ENCODE peak calls at places on chromosomes 6 and 20, in five cellular contexts. L is stomach, F is fibroblast of lung, B is right atrium auricular region, E is astrocyte of the cerebellum. Y is an unnamed sample.

GRCh38 chr20:33556237-33556636 is 66.3 kb downstream of the CBFA2T2 start:
- DNase-seq in L (no peak), F (no peak), E (no peak), B (no peak), Y (no peak)

GRCh38 chr20:54488442-54488841 is 13.0 kb downstream of the DOK5 start:
- DNase-seq in F (no peak), E (no peak), B (no peak), L (no peak), Y (no peak)

GRCh38 chr20:23363257-23363649 is 1.3 kb downstream of the GZF1 start:
- DNase-seq in F (no peak), L (no peak), E (no peak), B (no peak), Y (no peak)

GRCh38 chr6:121302882-121303281 is 31.4 kb downstream of the TBC1D32 start:
- DNase-seq in E (no peak), B (no peak), L (no peak), F (no peak), Y (no peak)

GRCh38 chr6:26243132-26243531 is 121.9 kb upstream of the BTN3A2 start:
- DNase-seq in F (no peak), L (no peak), B (no peak), E (no peak), Y (no peak)

GRCh38 chr6:144561455-144562043 is 276.4 kb downstream of the UTRN start:
- DNase-seq in B (no peak), F (no peak), L (no peak), E (no peak), Y (no peak)

GRCh38 chr6:105453968-105454367 is 51.1 kb upstream of the PREP start:
- DNase-seq in L (no peak), F (no peak), E (no peak), B (no peak), Y (no peak)

GRCh38 chr20:40993794-40994540 is 34.7 kb upstream of the TOP1 start:
- DNase-seq in B (no peak), L (no peak), F (no peak), E (no peak), Y (no peak)

GRCh38 chr6:131173680-131174079 is 38.4 kb downstream of the AKAP7 start:
- DNase-seq in E (peak), L (no peak), F (no peak), B (no peak), Y (no peak)

GRCh38 chr6:3607599-3607998 is 143.9 kb downstream of the PXDC1 start:
- DNase-seq in E (no peak), B (peak), L (no peak), F (no peak), Y (no peak)

GRCh38 chr6:137493218-137494038 is 766 bp downstream of the OLIG3 start:
- DNase-seq in E (no peak), L (no peak), F (no peak), B (no peak), Y (no peak)

GRCh38 chr6:129331450-129332138 is 378.4 kb downstream of the ARHGAP18 start:
- DNase-seq in L (no peak), E (peak), F (peak), B (no peak), Y (no peak)

GRCh38 chr6:123805921-123806320 is 2.3 kb downstream of the NKAIN2 start:
- DNase-seq in F (no peak), B (no peak), E (no peak), L (no peak), Y (no peak)

GRCh38 chr6:116287668-116288282 is 8.0 kb upstream of the TSPYL1 start:
- DNase-seq in B (no peak), F (peak), L (no peak), E (peak), Y (no peak)

GRCh38 chr6:13234130-13234529 is 94.2 kb downstream of the TBC1D7 start:
- DNase-seq in L (no peak), F (no peak), E (no peak), B (no peak), Y (no peak)

GRCh38 chr20:63226020-63226943 is 9.4 kb upstream of the BIRC7 start:
- DNase-seq in B (no peak), L (no peak), F (no peak), E (no peak), Y (no peak)

GRCh38 chr6:21587925-21588811 is 5.4 kb upstream of the SOX4 start:
- DNase-seq in B (no peak), F (peak), L (peak), E (no peak), Y (no peak)

GRCh38 chr6:21588812-21589811 is 4.4 kb upstream of the SOX4 start:
- DNase-seq in F (peak), L (peak), B (peak), E (peak), Y (no peak)

GRCh38 chr6:21586760-21587181 is 6.8 kb upstream of the SOX4 start:
- DNase-seq in E (no peak), L (peak), B (peak), F (no peak), Y (no peak)

GRCh38 chr6:21586300-21586699 is 7.3 kb upstream of the SOX4 start:
- DNase-seq in B (no peak), L (no peak), F (no peak), E (no peak), Y (no peak)

GRCh38 chr6:21587182-21587924 is 6.2 kb upstream of the SOX4 start:
- DNase-seq in L (peak), E (no peak), F (peak), B (peak), Y (no peak)
- TF ChIP-seq CTCF in L (no peak), E (peak), F (peak), B (no peak), Y (peak)

GRCh38 chr6:7471171-7471570 is 70.3 kb upstream of the DSP start:
- DNase-seq in E (no peak), L (no peak), B (no peak), F (no peak), Y (no peak)

GRCh38 chr6:7469696-7470095 is 71.8 kb upstream of the DSP start:
- DNase-seq in L (no peak), B (no peak), E (no peak), F (peak), Y (no peak)

GRCh38 chr6:7467007-7467897 is 74.2 kb upstream of the DSP start:
- DNase-seq in B (no peak), L (peak), E (no peak), F (no peak), Y (no peak)

GRCh38 chr6:7463785-7464184 is 74.2 kb downstream of the RIOK1 start:
- DNase-seq in F (no peak), L (no peak), E (no peak), B (no peak), Y (peak)

DNA sequence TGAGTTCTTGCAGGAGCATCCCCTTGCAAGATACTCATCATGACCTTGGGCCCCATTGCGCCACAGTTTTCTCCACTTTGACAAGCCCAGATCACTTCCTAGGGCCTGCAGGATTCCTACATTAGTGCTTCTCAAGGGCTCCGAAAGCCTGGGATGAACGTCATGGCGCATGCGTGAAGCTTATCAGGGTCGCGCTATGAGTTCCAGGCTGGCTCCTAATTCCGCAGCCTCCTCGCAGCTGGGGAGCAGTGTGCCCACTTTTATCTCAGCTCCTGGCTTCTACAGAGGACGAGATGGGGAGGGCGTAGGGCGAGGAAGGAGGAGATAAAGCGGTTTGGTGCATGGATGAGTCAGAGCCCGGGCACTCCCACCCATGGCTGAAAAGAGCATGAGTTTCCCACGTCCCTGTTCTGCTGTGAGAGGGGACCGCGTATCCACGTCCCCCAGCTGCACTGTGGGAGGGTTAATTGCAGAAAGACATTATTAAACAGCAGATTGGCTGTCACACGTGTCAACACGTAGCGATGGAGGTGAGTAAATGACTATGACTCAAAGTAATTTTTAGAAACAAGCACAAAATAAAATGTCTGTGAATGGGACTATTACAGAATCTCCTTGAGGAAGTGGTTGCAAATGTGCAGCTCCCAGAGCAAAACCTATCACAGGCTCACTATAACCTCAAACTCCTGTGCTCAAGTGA is 72.9 kb upstream of the DSP start:
- DNase-seq in F (peak), B (peak), L (no peak), E (no peak), Y (no peak)
- H3K4me3 ChIP-seq in F (peak), B (peak), L (no peak), E (no peak), Y (no peak)

DNA sequence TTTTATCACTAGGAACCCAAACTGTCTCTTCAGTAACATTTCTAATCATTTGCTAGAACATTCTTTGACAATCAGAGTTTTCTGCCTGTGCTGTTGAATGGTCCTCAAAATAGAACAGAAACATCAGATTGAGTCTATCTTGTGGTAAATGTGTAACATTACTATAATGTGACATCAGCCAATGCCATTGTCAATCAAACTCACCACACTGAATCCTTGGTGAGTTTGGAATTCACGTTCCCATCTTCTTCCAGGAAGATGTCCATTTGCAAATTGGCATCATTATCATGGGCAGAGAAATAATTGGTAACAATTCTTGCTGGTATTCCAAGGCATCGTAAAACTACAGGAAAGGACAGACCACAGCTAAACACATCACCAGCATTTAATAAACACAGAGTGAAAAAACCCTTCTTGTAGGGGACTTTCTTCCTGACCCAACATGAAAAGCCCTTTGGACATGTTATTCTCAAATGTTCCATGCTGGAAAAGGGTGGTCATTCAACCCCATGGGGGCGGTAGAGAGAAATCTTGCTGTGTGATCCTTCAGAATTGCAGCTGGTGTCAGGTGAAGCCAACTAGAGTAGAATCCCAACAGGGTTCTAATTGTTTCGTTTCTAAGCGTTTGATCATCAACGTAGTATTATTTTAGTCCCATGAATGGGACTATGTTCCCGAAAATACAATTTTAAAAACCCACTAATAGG is 98.5 kb downstream of the F13A1 start:
- DNase-seq in B (no peak), E (no peak), F (no peak), L (no peak), Y (no peak)
- TF ChIP-seq CTCF in B (no peak), E (no peak), F (no peak), L (no peak), Y (no peak)

DNA sequence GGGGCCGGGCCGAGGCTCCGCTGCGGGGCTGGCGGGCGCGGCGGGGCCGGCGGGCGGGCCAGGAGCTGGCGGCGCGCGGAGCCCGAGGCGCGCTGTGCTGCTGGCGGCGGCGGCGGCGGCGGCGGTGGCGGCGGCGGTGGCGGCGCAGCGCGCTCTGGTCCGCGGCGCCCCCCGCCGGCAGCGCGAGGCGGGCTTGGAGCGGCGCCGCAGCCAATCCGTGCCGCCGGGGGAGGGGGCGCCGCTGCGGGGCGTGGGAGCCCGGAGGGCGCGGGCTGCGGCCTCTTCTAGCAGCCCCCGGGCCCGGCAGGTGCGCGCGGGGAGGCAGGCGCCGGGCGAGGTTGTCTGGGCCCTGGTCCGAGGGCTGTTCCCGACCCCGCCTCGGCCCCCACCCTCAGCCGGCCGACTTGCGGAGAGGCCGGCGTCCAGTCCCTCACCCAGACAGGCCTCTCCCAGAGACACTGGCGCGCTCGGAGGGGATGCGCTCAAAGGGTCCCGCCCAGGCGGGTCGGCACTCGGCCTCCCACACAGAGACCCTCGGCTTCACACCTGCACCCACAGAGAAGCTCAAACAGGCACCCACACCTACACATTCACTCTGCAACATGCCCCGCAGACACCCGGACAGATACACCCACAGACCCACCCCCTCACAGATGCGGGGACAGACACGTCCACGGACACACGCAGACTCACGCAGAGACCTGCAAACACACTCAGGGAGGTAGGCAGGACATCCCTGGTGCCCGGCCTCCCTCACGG is at the start of gene RIMS4:
- DNase-seq in E (no peak), L (no peak), F (no peak), B (no peak), Y (no peak)
- H3K4me3 ChIP-seq in E (no peak), L (peak), F (no peak), B (peak), Y (no peak)

DNA sequence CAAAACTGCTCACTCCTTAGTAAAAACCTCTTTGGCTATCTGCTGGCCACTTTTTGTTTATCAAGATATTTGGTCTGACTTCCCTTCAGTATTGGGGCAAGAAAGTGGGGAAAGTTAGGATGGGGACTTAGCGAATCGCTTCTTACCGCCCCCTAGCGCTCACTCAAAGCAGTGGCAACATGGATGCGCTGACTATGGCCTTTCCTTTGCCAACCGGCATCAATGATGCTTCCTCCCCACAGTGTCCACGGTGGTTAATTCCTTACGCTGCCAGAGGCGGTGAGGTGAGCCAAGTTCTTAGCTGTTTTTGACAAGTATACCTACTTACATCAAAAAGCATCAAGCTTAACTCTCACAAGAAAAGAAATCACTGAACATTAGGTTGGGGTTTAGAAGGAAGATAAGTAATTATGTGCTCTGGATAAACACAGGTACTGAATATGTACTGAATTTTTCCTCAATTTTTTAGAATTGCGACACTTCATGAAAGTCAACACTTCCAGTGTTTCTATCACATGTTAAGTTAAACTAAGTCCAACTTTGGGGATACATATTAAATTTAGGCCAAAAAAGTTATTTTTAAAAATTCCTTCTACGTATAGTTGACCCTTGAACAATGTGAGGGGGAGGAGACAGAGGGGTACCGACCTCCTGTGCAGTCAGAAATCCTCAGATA is 86.7 kb downstream of the GMDS start:
- DNase-seq in F (peak), L (no peak), E (no peak), B (no peak), Y (peak)
- TF ChIP-seq CTCF in F (peak), L (no peak), E (peak), B (no peak), Y (peak)

GRCh38 chr6:95819939-95820338 is 195.8 kb upstream of the FUT9 start:
- DNase-seq in F (no peak), B (no peak), L (no peak), E (no peak), Y (no peak)

GRCh38 chr6:95819461-95819860 is 196.3 kb upstream of the FUT9 start:
- DNase-seq in F (no peak), B (no peak), E (no peak), L (no peak), Y (no peak)

GRCh38 chr6:95815389-95816056 is 200.3 kb upstream of the FUT9 start:
- DNase-seq in L (peak), B (no peak), F (no peak), E (no peak), Y (no peak)
- H3K4me3 ChIP-seq in L (no peak), B (no peak), F (no peak), E (no peak), Y (no peak)

DNA sequence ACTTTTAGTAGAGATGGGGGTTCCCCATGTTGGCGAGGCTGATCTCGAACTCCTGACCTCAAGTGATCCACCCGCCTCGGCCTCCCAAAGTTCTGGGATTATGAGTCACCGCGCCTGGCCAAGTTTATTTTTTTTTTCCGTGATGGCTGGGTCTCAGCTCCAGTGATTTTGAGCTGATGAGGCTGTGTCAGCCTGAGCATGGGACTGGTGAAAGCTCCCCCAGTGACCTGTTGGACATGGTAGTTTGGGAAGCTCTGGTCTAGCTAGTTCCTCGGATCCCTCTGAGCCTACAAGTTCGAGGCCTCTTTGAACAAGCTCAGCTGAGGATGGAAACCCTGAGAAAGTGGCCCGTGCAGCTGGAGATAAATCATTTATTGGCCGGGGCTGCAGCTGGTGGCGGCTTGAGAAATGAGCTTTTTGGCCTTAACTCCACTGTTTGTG is 126.8 kb downstream of the SNX5 start:
- DNase-seq in L (no peak), B (peak), E (peak), F (peak), Y (no peak)
- TF ChIP-seq CTCF in L (no peak), B (no peak), E (no peak), F (no peak), Y (no peak)